ENCODE peak calls at places on chromosome 17, in nine cellular contexts. Z is pancreas, P is tibial artery, W is heart right ventricle, D is breast epithelium, S is AG09319, Y is AG04450, J is transverse colon, X is fibroblast of pulmonary artery. E is an unnamed sample.

GRCh38 chr17:27954521-27955495 is 61.6 kb upstream of the LYRM9 start:
- DNase-seq in Z (no peak), P (no peak), W (no peak), D (no peak), S (no peak), Y (no peak), J (no peak), X (no peak), E (no peak)

GRCh38 chr17:57475786-57476185 is 219.5 kb downstream of the MSI2 start:
- DNase-seq in Z (no peak), P (no peak), W (no peak), D (no peak), S (no peak), Y (no peak), J (no peak), X (peak; percentile 32), E (no peak)

GRCh38 chr17:56602292-56603130 is 9.0 kb downstream of the NOG start:
- DNase-seq in Z (no peak), P (no peak), W (no peak), D (no peak), S (no peak), Y (no peak), J (no peak), X (no peak), E (no peak)

GRCh38 chr17:55442462-55442861 is 20.8 kb upstream of the MMD start:
- DNase-seq in Z (no peak), P (no peak), W (no peak), D (no peak), S (no peak), Y (no peak), J (no peak), X (no peak), E (no peak)

GRCh38 chr17:51402881-51403280 is 142.5 kb downstream of the UTP18 start:
- DNase-seq in Z (no peak), P (no peak), W (no peak), D (no peak), S (no peak), Y (no peak), J (no peak), X (no peak), E (no peak)

GRCh38 chr17:8586766-8587165 is 43.8 kb downstream of the MYH10 start:
- DNase-seq in Z (no peak), P (no peak), W (no peak), D (no peak), S (no peak), Y (no peak), J (no peak), X (no peak), E (no peak)

GRCh38 chr17:77396610-77397009 is 255.8 kb downstream of the SEC14L1 start:
- DNase-seq in Z (no peak), P (no peak), W (no peak), D (no peak), S (no peak), Y (no peak), J (no peak), X (no peak), E (no peak)

GRCh38 chr17:57408064-57408811 is 151.9 kb downstream of the MSI2 start:
- DNase-seq in Z (no peak), P (no peak), W (no peak), D (no peak), S (no peak), Y (no peak), J (peak; percentile 42), X (no peak), E (peak; percentile 43)

GRCh38 chr17:35284955-35285354 is 42.1 kb downstream of the SLFN5 start:
- DNase-seq in Z (no peak), P (no peak), W (no peak), D (no peak), S (no peak), Y (no peak), J (no peak), X (no peak), E (no peak)

GRCh38 chr17:51820252-51820651 is 338.3 kb downstream of the CA10 start:
- DNase-seq in Z (no peak), P (no peak), W (no peak), D (no peak), S (no peak), Y (no peak), J (no peak), X (no peak), E (no peak)

GRCh38 chr17:59181481-59181880 is 25.9 kb downstream of the PRR11 start:
- DNase-seq in Z (no peak), P (no peak), W (no peak), D (no peak), S (no peak), Y (no peak), J (no peak), X (no peak), E (no peak)

GRCh38 chr17:2213291-2213960 is 90.2 kb downstream of the SMG6 start:
- DNase-seq in Z (no peak), P (no peak), W (no peak), D (no peak), S (no peak), Y (no peak), J (no peak), X (peak; percentile 56), E (no peak)

GRCh38 chr17:31413871-31414589 is 22.6 kb downstream of the RAB11FIP4 start:
- DNase-seq in Z (no peak), P (no peak), W (no peak), D (no peak), S (no peak), Y (peak; percentile 39), J (no peak), X (peak; percentile 58), E (no peak)

GRCh38 chr17:82593590-82594087 is 54.6 kb downstream of the WDR45B start:
- DNase-seq in Z (no peak), P (no peak), W (no peak), D (no peak), S (no peak), Y (no peak), J (peak; percentile 23), X (no peak), E (no peak)

GRCh38 chr17:29569245-29569950 is 897 bp downstream of the TP53I13 start:
- DNase-seq in Z (peak; percentile 19), P (no peak), W (peak; percentile 20), D (no peak), S (no peak), Y (no peak), J (no peak), X (no peak), E (peak; percentile 17)

GRCh38 chr17:78817123-78817522 is 23.5 kb downstream of the USP36 start:
- DNase-seq in Z (no peak), P (no peak), W (no peak), D (no peak), S (no peak), Y (no peak), J (no peak), X (no peak), E (no peak)

GRCh38 chr17:75238684-75239191 is 22.7 kb downstream of the GGA3 start:
- DNase-seq in Z (no peak), P (no peak), W (peak; percentile 51), D (no peak), S (no peak), Y (peak; percentile 43), J (peak; percentile 61), X (peak; percentile 78), E (peak; percentile 66)

GRCh38 chr17:4938069-4938491 is 1.8 kb downstream of the SLC25A11 start:
- DNase-seq in Z (no peak), P (no peak), W (no peak), D (no peak), S (no peak), Y (no peak), J (no peak), X (no peak), E (no peak)

GRCh38 chr17:382644-383533 is 30.3 kb upstream of the RPH3AL start:
- DNase-seq in Z (no peak), P (no peak), W (peak; percentile 42), D (no peak), S (no peak), Y (peak; percentile 37), J (no peak), X (peak; percentile 62), E (peak; percentile 72)

GRCh38 chr17:27668488-27668823 is 37.5 kb downstream of the LGALS9 start:
- DNase-seq in Z (no peak), P (no peak), W (no peak), D (no peak), S (no peak), Y (no peak), J (no peak), X (no peak), E (no peak)

GRCh38 chr17:1992541-1992940 is 32.6 kb downstream of the RTN4RL1 start:
- DNase-seq in Z (no peak), P (no peak), W (no peak), D (no peak), S (no peak), Y (no peak), J (no peak), X (no peak), E (no peak)

GRCh38 chr17:68356520-68356919 is 65.2 kb downstream of the ARSG start:
- DNase-seq in Z (no peak), P (no peak), W (no peak), D (no peak), S (no peak), Y (no peak), J (peak; percentile 37), X (no peak), E (no peak)

GRCh38 chr17:20908373-20909273 is 134.2 kb downstream of the USP22 start:
- DNase-seq in Z (peak; percentile 92), P (peak; percentile 86), W (peak; percentile 92), D (peak; percentile 87), S (peak; percentile 49), Y (no peak), J (peak; percentile 88), X (peak; percentile 72), E (peak; percentile 89)
- TF ChIP-seq CTCF in Z (no peak), P (peak; percentile 70), W (peak; percentile 58), D (peak; percentile 50), S (peak; percentile 86), Y (peak; percentile 81), J (peak; percentile 57), X (peak; percentile 77), E (no peak)

GRCh38 chr17:11290814-11291213 is 49.8 kb downstream of the SHISA6 start:
- DNase-seq in Z (no peak), P (no peak), W (no peak), D (no peak), S (no peak), Y (no peak), J (no peak), X (no peak), E (no peak)
- TF ChIP-seq CTCF in Z (no peak), P (no peak), W (no peak), D (no peak), S (no peak), Y (no peak), J (no peak), X (no peak), E (no peak)

GRCh38 chr17:16352838-16353701 is at the start of gene CENPV:
- DNase-seq in Z (peak; percentile 40), P (no peak), W (no peak), D (no peak), S (no peak), Y (no peak), J (peak; percentile 70), X (peak; percentile 29), E (peak; percentile 73)
- TF ChIP-seq CTCF in Z (no peak), P (peak; percentile 39), W (no peak), D (no peak), S (no peak), Y (peak; percentile 7), J (no peak), X (no peak), E (no peak)

DNA sequence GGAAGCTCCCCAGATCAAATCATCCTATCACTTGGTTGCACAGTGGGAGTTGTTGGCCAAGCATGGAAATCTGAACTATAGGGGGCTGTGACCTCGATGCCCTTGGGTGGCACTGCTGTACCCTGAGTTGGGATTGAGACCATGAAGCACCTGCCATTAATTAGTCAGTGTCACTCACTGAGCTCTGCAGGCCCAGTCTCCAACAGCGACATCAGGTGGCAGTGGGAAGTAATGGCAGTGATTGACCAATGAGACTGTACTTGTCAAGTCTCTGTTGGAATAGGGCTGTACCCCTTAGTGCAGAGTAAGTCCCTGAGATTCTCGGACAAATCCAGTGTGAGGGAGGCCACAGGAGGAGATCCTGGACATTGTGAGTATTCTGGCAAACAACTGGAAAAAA is 118.0 kb upstream of the RPL38 start:
- DNase-seq in Z (no peak), P (no peak), W (no peak), D (no peak), S (no peak), Y (no peak), J (no peak), X (no peak), E (no peak)
- TF ChIP-seq CTCF in Z (no peak), P (no peak), W (no peak), D (no peak), S (no peak), Y (no peak), J (no peak), X (peak; percentile 12), E (peak; percentile 15)